ENCODE peak calls at places on chromosomes 16 and 17, in ten cellular contexts. E is suprapubic skin, T is AG04450, S is stomach, A is cardiac fibroblast, J is A549, D is left lung, C is tibial artery, L is heart right ventricle, N is astrocyte of the spinal cord. H is an unnamed sample.

GRCh38 chr17:61386251-61386650 is 13.4 kb upstream of the TBX2 start:
- DNase-seq in L (no peak), E (no peak), D (peak), N (no peak), T (no peak), C (no peak), A (no peak), J (no peak), S (no peak), H (no peak)

GRCh38 chr16:69566437-69567030 is 768 bp downstream of the NFAT5 start:
- DNase-seq in E (no peak), D (peak), L (peak), C (peak), T (no peak), J (peak), A (peak), N (peak), S (peak), H (no peak)

GRCh38 chr17:8939496-8940334 is 25.8 kb downstream of the PIK3R5 start:
- DNase-seq in J (no peak), C (no peak), S (no peak), N (no peak), L (no peak), D (no peak), E (no peak), A (no peak), T (no peak), H (no peak)

GRCh38 chr17:35052240-35052608 is 11.3 kb downstream of the RFFL start:
- DNase-seq in S (no peak), D (no peak), T (peak), A (peak), N (no peak), L (no peak), J (no peak), C (no peak), E (no peak), H (no peak)

GRCh38 chr17:55743103-55743679 is 7.7 kb upstream of the PCTP start:
- DNase-seq in C (no peak), D (peak), A (peak), L (no peak), S (peak), E (no peak), N (no peak), T (no peak), J (peak), H (no peak)

GRCh38 chr16:46765050-46765449 is 16.9 kb upstream of the MYLK3 start:
- DNase-seq in D (no peak), A (peak), N (peak), S (no peak), C (no peak), E (no peak), T (no peak), L (no peak), J (no peak), H (no peak)

GRCh38 chr17:57810740-57811632 is 38.9 kb downstream of the MRPS23 start:
- DNase-seq in N (peak), D (no peak), E (no peak), C (peak), S (no peak), T (no peak), L (peak), A (peak), J (no peak), H (no peak)

GRCh38 chr16:11877374-11877773 is 26.0 kb upstream of the RSL1D1 start:
- DNase-seq in J (no peak), C (no peak), D (no peak), T (no peak), S (no peak), A (peak), E (no peak), L (no peak), N (no peak), H (no peak)

GRCh38 chr17:20944014-20944905 is 98.6 kb downstream of the USP22 start:
- DNase-seq in T (no peak), E (no peak), L (no peak), S (peak), J (peak), A (no peak), D (peak), N (no peak), C (no peak), H (no peak)

GRCh38 chr16:46620265-46621005 is 744 bp downstream of the SHCBP1 start:
- DNase-seq in D (no peak), L (no peak), A (peak), J (peak), S (no peak), C (no peak), E (no peak), T (no peak), N (peak), H (no peak)

GRCh38 chr17:2860045-2860444 is 63.8 kb downstream of the RAP1GAP2 start:
- DNase-seq in D (no peak), C (no peak), J (no peak), N (no peak), E (no peak), S (no peak), A (no peak), L (no peak), T (no peak), H (no peak)

GRCh38 chr17:9151091-9151490 is 129.8 kb downstream of the NTN1 start:
- DNase-seq in J (no peak), T (no peak), C (no peak), L (no peak), S (no peak), A (no peak), E (no peak), D (no peak), N (no peak), H (no peak)

GRCh38 chr17:78337244-78338109 is 22.4 kb downstream of the SOCS3 start:
- DNase-seq in C (no peak), T (no peak), L (no peak), N (peak), J (peak), E (no peak), S (no peak), A (peak), D (peak), H (no peak)

GRCh38 chr17:58587713-58588117 is 73.3 kb upstream of the MTMR4 start:
- DNase-seq in A (peak), J (peak), L (peak), T (no peak), C (peak), E (no peak), N (peak), S (peak), D (no peak), H (peak)

GRCh38 chr16:88430524-88431446 is 22.3 kb upstream of the ZFPM1 start:
- DNase-seq in C (no peak), N (peak), E (no peak), J (no peak), D (no peak), S (no peak), T (no peak), L (peak), A (peak), H (no peak)

GRCh38 chr16:28495795-28496749 is 1.6 kb downstream of the APOBR start:
- DNase-seq in L (no peak), S (no peak), D (no peak), T (no peak), C (no peak), J (no peak), N (no peak), E (no peak), A (no peak), H (no peak)

GRCh38 chr17:77451271-77451893 is 310.6 kb downstream of the SEC14L1 start:
- DNase-seq in L (peak), C (peak), J (no peak), S (peak), A (peak), D (peak), N (peak), E (no peak), T (no peak), H (no peak)

GRCh38 chr16:85483424-85483823 is 129.7 kb upstream of the GSE1 start:
- DNase-seq in C (no peak), S (no peak), L (no peak), E (no peak), N (no peak), A (no peak), J (no peak), D (no peak), T (no peak), H (no peak)

GRCh38 chr16:27999687-28000086 is 63.8 kb downstream of the GSG1L start:
- DNase-seq in T (no peak), E (no peak), A (peak), L (no peak), C (no peak), S (no peak), N (no peak), J (no peak), D (no peak), H (no peak)

GRCh38 chr17:49861150-49861884 is 13.4 kb upstream of the TAC4 start:
- DNase-seq in J (peak), L (no peak), A (peak), E (no peak), S (no peak), N (peak), T (no peak), D (no peak), C (no peak), H (no peak)

GRCh38 chr17:72605543-72605942 is 484.7 kb downstream of the SOX9 start:
- DNase-seq in N (no peak), E (no peak), T (no peak), A (no peak), J (no peak), S (no peak), L (no peak), D (no peak), C (no peak), H (no peak)

GRCh38 chr16:17448640-17449638 is 21.8 kb downstream of the XYLT1 start:
- DNase-seq in T (no peak), E (no peak), L (peak), A (no peak), J (no peak), D (peak), N (no peak), C (peak), S (no peak), H (no peak)

GRCh38 chr16:55555436-55555835 is 11.0 kb upstream of the CAPNS2 start:
- DNase-seq in E (no peak), J (no peak), C (no peak), S (no peak), T (no peak), L (no peak), D (no peak), A (peak), N (no peak), H (no peak)

GRCh38 chr17:50534222-50534978 is 1.9 kb downstream of the EPN3 start:
- DNase-seq in T (no peak), J (peak), E (no peak), D (peak), A (no peak), S (peak), N (no peak), L (no peak), C (no peak), H (no peak)

GRCh38 chr16:28140788-28141618 is 70.8 kb downstream of the XPO6 start:
- DNase-seq in E (no peak), D (no peak), N (no peak), J (no peak), S (peak), A (peak), L (no peak), T (no peak), C (no peak), H (no peak)

GRCh38 chr16:49407873-49408565 is 34.4 kb downstream of the C16orf78 start:
- DNase-seq in J (peak), N (peak), C (peak), D (peak), A (peak), L (peak), T (peak), S (peak), E (peak), H (peak)

GRCh38 chr17:57900991-57901743 is 51.3 kb upstream of the MRPS23 start:
- DNase-seq in E (no peak), C (no peak), T (no peak), A (no peak), J (no peak), N (no peak), L (no peak), D (no peak), S (peak), H (no peak)

GRCh38 chr17:83041305-83041704 is 38.1 kb upstream of the METRNL start:
- DNase-seq in J (peak), D (no peak), L (no peak), N (peak), E (no peak), T (no peak), A (no peak), S (no peak), C (no peak), H (no peak)

GRCh38 chr16:74667215-74667765 is 613 bp upstream of the RFWD3 start:
- DNase-seq in S (peak), J (peak), N (peak), A (peak), T (no peak), D (peak), C (peak), E (no peak), L (peak), H (no peak)

GRCh38 chr16:85245307-85246172 is 133.3 kb upstream of the CIBAR2 start:
- DNase-seq in S (peak), C (no peak), T (peak), J (peak), D (no peak), L (peak), A (peak), N (peak), E (no peak), H (no peak)

GRCh38 chr16:85137323-85138072 is 25.2 kb upstream of the CIBAR2 start:
- DNase-seq in S (peak), N (peak), D (peak), C (peak), L (peak), T (peak), A (peak), E (peak), J (peak), H (peak)

GRCh38 chr16:57096192-57096591 is 3.8 kb downstream of the CPNE2 start:
- DNase-seq in C (no peak), S (no peak), J (no peak), A (no peak), T (no peak), N (no peak), D (no peak), L (no peak), E (no peak), H (no peak)

GRCh38 chr17:5282639-5283217 is 644 bp downstream of the RABEP1 start:
- DNase-seq in S (no peak), L (peak), E (no peak), C (peak), D (peak), T (no peak), N (peak), A (peak), J (peak), H (no peak)

GRCh38 chr17:9054146-9054545 is 32.8 kb downstream of the NTN1 start:
- DNase-seq in A (no peak), D (no peak), J (no peak), L (no peak), C (no peak), N (no peak), S (no peak), E (peak), T (no peak), H (no peak)

GRCh38 chr16:85302018-85302847 is 190.0 kb upstream of the CIBAR2 start:
- DNase-seq in D (no peak), J (no peak), L (no peak), T (no peak), E (no peak), A (no peak), S (no peak), C (no peak), N (peak), H (no peak)

GRCh38 chr17:55735784-55736405 is 13.2 kb upstream of the TMEM100 start:
- DNase-seq in D (no peak), J (peak), N (peak), C (no peak), S (no peak), L (no peak), E (no peak), T (no peak), A (peak), H (no peak)

GRCh38 chr17:8503368-8503767 is 67.7 kb downstream of the NDEL1 start:
- DNase-seq in N (no peak), D (no peak), T (no peak), L (no peak), C (peak), J (no peak), E (no peak), A (no peak), S (no peak), H (no peak)

GRCh38 chr16:30541502-30542329 is 7.1 kb upstream of the ZNF747 start:
- DNase-seq in E (no peak), A (peak), N (peak), L (no peak), S (peak), J (no peak), C (no peak), T (peak), D (peak), H (no peak)

GRCh38 chr17:556431-556995 is 158.1 kb downstream of the VPS53 start:
- DNase-seq in C (no peak), E (no peak), J (no peak), A (no peak), D (no peak), T (no peak), L (no peak), S (no peak), N (no peak), H (no peak)
- TF ChIP-seq CTCF in C (no peak), E (no peak), J (no peak), A (no peak), D (no peak), T (no peak), L (no peak), S (no peak), N (no peak), H (no peak)

DNA sequence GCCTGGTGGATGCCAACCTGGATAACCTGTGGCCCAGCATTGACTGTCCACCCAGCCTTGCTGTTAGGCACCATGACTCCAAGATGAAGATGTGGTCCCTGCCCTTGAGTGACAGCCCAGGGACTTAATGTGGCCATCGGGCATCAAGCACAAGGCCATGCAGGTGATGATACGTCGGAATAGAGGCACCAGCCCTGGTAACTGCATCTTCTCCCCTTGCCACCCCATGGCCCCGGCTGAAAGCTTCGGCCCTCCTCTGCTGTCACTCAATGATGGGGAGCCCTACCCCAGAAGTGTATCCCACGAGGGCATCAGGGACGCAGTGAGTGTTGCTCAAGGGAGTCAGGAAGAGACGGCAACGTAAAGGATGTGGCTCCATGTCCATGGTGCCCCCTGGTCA is 2.0 kb downstream of the NT5C start:
- DNase-seq in L (no peak), E (no peak), A (no peak), S (no peak), J (no peak), D (no peak), T (no peak), N (no peak), C (no peak), H (no peak)
- TF ChIP-seq CTCF in L (no peak), E (no peak), A (no peak), S (no peak), J (no peak), D (no peak), T (no peak), N (no peak), C (no peak), H (no peak)

GRCh38 chr17:75753514-75754377 is 11.2 kb downstream of the GALK1 start:
- DNase-seq in A (peak), N (peak), J (no peak), T (no peak), D (peak), S (peak), L (peak), E (peak), C (peak), H (no peak)
- TF ChIP-seq CTCF in A (peak), N (peak), J (no peak), T (peak), D (peak), S (no peak), L (peak), E (peak), C (peak), H (no peak)

DNA sequence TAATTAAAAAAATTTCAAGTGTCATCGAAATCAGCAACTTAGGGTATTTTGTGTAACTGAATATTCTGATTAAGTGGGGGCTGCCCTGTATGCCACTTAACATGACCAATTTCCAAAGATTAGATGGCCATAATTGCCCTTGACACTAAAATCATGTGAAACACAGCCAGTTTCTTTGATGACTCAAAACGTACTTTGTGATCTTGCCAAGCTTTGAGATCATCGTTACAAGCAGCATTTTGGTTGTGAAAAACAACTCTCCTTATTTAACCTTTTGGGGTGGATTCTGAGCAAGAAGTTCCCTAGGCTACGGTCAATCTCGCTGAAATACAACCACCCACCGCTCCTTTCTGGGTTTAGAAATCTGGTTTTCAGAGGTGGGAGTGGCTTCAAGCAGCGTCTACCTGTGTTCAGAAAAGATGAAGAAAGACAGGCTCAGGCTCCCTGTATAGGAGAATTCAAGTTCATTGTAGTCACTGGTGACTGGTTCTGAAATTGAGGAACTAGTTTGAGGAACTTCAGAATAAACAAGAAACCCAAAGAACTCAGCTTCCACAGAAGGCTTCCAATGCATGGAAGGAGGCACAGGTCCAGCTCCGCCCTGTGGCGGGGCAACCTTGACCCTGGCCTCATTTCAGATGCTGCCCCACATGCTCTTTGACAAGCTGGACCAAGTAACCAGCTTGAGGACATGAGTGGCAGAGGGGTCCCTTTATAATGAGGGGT is 9.4 kb downstream of the MAP3K14 start:
- DNase-seq in S (no peak), J (peak), L (no peak), C (no peak), N (peak), D (no peak), A (peak), E (no peak), T (peak), H (no peak)
- TF ChIP-seq CTCF in S (no peak), J (no peak), L (no peak), C (no peak), N (no peak), D (no peak), A (no peak), E (no peak), T (no peak), H (no peak)

DNA sequence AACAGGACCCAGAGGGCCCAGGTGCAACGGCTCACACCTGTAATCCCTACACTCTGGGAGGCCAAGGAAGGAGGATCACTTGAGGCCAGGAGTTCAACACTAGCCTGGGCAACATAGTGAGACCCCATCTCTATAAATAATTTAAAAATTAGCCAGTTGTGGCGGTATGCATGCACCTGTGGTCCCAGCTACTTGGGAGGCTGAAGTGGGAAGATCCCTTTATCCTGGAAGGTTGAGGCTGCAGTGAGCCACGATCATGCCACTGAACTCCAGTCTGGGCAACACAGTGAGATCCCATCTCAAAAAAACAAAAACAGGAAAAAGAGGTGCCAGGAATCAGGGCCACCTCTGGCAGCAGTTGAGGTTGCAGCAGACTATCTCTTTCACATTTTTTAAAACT is 85.7 kb upstream of the NUDT7 start:
- DNase-seq in L (no peak), J (no peak), S (no peak), C (no peak), N (no peak), E (no peak), T (no peak), D (no peak), A (no peak), H (no peak)
- TF ChIP-seq CTCF in L (no peak), J (no peak), S (no peak), C (no peak), N (no peak), E (no peak), T (no peak), D (no peak), A (no peak), H (no peak)

GRCh38 chr17:30021708-30022317 is 80.4 kb downstream of the EFCAB5 start:
- DNase-seq in T (peak), C (no peak), A (peak), L (no peak), J (peak), N (peak), E (no peak), S (peak), D (no peak), H (no peak)
- TF ChIP-seq CTCF in T (peak), C (peak), A (peak), L (peak), J (peak), N (peak), E (peak), S (peak), D (peak), H (no peak)

H was measured in omental fat pad.